ENCODE peak calls at places on chromosome 7, in eight cellular contexts. One of them, this sample, is unnamed. For H3K36me3, the result is how much of the 10 kb centered on the place peaks cover.

GRCh38 chr7:6489612-6490011 is 41.9 kb upstream of the DAGLB start:
- DNase-seq in Peyer's patch: no peak
- DNase-seq in heart right ventricle: no peak
- DNase-seq in transverse colon: no peak
- DNase-seq in CD8-positive, alpha-beta T cell: no peak
- DNase-seq in brain microvascular endothelial cell: no peak
- DNase-seq in cardiac muscle cell: no peak
- DNase-seq in fibroblast of lung: no peak
- DNase-seq in this sample: no peak

GRCh38 chr7:106553446-106553836 is 107.5 kb downstream of the CCDC71L start:
- DNase-seq in fibroblast of lung: no peak
- DNase-seq in cardiac muscle cell: no peak
- DNase-seq in heart right ventricle: no peak
- DNase-seq in CD8-positive, alpha-beta T cell: no peak
- DNase-seq in transverse colon: no peak
- DNase-seq in Peyer's patch: no peak
- DNase-seq in brain microvascular endothelial cell: no peak
- DNase-seq in this sample: no peak

GRCh38 chr7:92010215-92010614 is 69.6 kb downstream of the AKAP9 start:
- DNase-seq in CD8-positive, alpha-beta T cell: no peak
- DNase-seq in Peyer's patch: no peak
- DNase-seq in transverse colon: no peak
- DNase-seq in fibroblast of lung: no peak
- DNase-seq in heart right ventricle: no peak
- DNase-seq in brain microvascular endothelial cell: no peak
- DNase-seq in cardiac muscle cell: no peak
- DNase-seq in this sample: no peak

GRCh38 chr7:158432369-158433270 is 155.0 kb downstream of the PTPRN2 start:
- DNase-seq in transverse colon: peak
- DNase-seq in fibroblast of lung: no peak
- DNase-seq in Peyer's patch: peak
- DNase-seq in heart right ventricle: no peak
- DNase-seq in cardiac muscle cell: no peak
- DNase-seq in CD8-positive, alpha-beta T cell: no peak
- DNase-seq in brain microvascular endothelial cell: peak
- DNase-seq in this sample: no peak

GRCh38 chr7:140899883-140900282 is 24.8 kb downstream of the BRAF start:
- DNase-seq in transverse colon: no peak
- DNase-seq in cardiac muscle cell: peak
- DNase-seq in Peyer's patch: no peak
- DNase-seq in heart right ventricle: no peak
- DNase-seq in brain microvascular endothelial cell: no peak
- DNase-seq in fibroblast of lung: no peak
- DNase-seq in CD8-positive, alpha-beta T cell: no peak
- DNase-seq in this sample: no peak

GRCh38 chr7:88226886-88227516 is 7.2 kb upstream of the SRI start:
- DNase-seq in Peyer's patch: peak
- DNase-seq in heart right ventricle: no peak
- DNase-seq in CD8-positive, alpha-beta T cell: no peak
- DNase-seq in brain microvascular endothelial cell: peak
- DNase-seq in cardiac muscle cell: no peak
- DNase-seq in transverse colon: peak
- DNase-seq in fibroblast of lung: peak
- DNase-seq in this sample: no peak

GRCh38 chr7:77894574-77895091 is 96.1 kb downstream of the PHTF2 start:
- DNase-seq in CD8-positive, alpha-beta T cell: no peak
- DNase-seq in heart right ventricle: no peak
- DNase-seq in Peyer's patch: no peak
- DNase-seq in transverse colon: no peak
- DNase-seq in brain microvascular endothelial cell: no peak
- DNase-seq in cardiac muscle cell: no peak
- DNase-seq in fibroblast of lung: no peak
- DNase-seq in this sample: no peak

GRCh38 chr7:608954-609711 is 89.5 kb upstream of the PDGFA start:
- DNase-seq in Peyer's patch: no peak
- DNase-seq in fibroblast of lung: peak
- DNase-seq in brain microvascular endothelial cell: no peak
- DNase-seq in heart right ventricle: no peak
- DNase-seq in CD8-positive, alpha-beta T cell: no peak
- DNase-seq in transverse colon: no peak
- DNase-seq in cardiac muscle cell: no peak
- DNase-seq in this sample: no peak

GRCh38 chr7:45402480-45403218 is 171.5 kb upstream of the ADCY1 start:
- DNase-seq in fibroblast of lung: peak
- DNase-seq in CD8-positive, alpha-beta T cell: no peak
- DNase-seq in transverse colon: no peak
- DNase-seq in cardiac muscle cell: no peak
- DNase-seq in heart right ventricle: no peak
- DNase-seq in brain microvascular endothelial cell: peak
- DNase-seq in Peyer's patch: no peak
- DNase-seq in this sample: no peak

GRCh38 chr7:15765753-15766152 is 79.3 kb upstream of the MEOX2 start:
- DNase-seq in brain microvascular endothelial cell: no peak
- DNase-seq in heart right ventricle: peak
- DNase-seq in Peyer's patch: no peak
- DNase-seq in cardiac muscle cell: no peak
- DNase-seq in CD8-positive, alpha-beta T cell: no peak
- DNase-seq in transverse colon: no peak
- DNase-seq in fibroblast of lung: no peak
- DNase-seq in this sample: no peak

DNA sequence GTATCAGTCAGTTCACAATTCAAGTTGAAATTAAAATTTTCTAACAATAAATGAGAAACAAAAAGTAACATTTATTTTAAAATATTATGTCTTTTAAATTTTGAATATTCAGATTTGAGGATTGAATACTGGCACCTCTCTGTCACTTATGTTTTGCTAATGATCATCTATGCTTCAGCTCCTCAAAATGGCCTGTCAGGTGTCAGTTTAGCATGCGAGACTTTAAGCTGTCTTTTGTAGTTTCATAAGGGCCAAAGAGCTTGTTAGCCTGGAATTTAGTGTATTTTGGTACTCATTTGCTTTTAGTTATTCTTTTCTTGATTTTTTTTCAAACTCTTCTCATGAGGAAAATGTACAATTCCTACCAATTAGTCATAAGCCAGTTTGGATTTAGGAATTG is 102.0 kb upstream of the RPA3 start:
- DNase-seq in heart right ventricle: no peak
- DNase-seq in transverse colon: no peak
- DNase-seq in fibroblast of lung: no peak
- DNase-seq in Peyer's patch: no peak
- DNase-seq in brain microvascular endothelial cell: no peak
- DNase-seq in cardiac muscle cell: no peak
- DNase-seq in CD8-positive, alpha-beta T cell: no peak
- DNase-seq in this sample: no peak
- H3K4me3 ChIP-seq in heart right ventricle: no peak
- H3K4me3 ChIP-seq in transverse colon: no peak
- H3K4me3 ChIP-seq in fibroblast of lung: no peak
- H3K4me3 ChIP-seq in Peyer's patch: no peak
- H3K4me3 ChIP-seq in brain microvascular endothelial cell: no peak
- H3K4me3 ChIP-seq in cardiac muscle cell: no peak
- H3K4me3 ChIP-seq in CD8-positive, alpha-beta T cell: no peak
- H3K4me3 ChIP-seq in this sample: no peak

DNA sequence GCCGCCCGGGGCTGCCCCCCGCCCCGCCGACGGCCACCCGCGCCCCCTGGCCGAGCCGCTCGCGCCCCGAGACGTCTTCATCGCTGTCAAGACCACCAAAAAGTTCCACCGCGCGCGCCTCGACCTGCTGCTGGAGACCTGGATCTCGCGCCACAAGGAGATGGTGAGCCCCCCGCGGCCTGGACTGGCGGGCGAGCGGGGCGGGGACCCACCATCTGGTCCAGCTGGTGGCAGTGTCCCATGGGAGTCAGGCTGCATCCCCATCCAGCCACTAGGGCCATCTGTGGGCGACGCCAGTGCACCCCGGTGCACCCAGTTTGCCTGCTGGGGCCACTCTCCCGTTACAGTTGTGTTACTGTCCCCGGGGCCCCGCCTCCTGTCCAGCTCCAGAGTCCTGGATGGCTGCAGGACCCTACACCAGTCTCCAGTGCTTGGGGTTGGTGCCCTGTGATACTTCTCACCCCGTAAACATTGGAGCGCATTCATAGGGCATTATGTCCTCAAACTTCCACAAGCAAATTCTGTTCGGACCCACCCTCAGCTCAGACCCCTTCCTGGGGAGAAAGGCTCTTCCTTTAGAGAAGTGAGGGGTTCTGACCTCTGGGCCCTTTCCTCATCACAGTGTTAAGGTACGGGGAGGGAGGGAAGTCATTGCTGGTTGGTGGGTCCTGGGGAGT is 695 bp downstream of the LFNG start:
- DNase-seq in heart right ventricle: no peak
- DNase-seq in cardiac muscle cell: peak
- DNase-seq in transverse colon: peak
- DNase-seq in fibroblast of lung: no peak
- DNase-seq in brain microvascular endothelial cell: no peak
- DNase-seq in Peyer's patch: peak
- DNase-seq in CD8-positive, alpha-beta T cell: no peak
- DNase-seq in this sample: no peak
- TF ChIP-seq CTCF in heart right ventricle: no peak
- TF ChIP-seq CTCF in cardiac muscle cell: no peak
- TF ChIP-seq CTCF in transverse colon: peak
- TF ChIP-seq CTCF in fibroblast of lung: peak
- TF ChIP-seq CTCF in brain microvascular endothelial cell: peak
- TF ChIP-seq CTCF in Peyer's patch: no peak
- TF ChIP-seq CTCF in CD8-positive, alpha-beta T cell: no peak
- TF ChIP-seq CTCF in this sample: no peak

GRCh38 chr7:151069841-151070572 is 10.6 kb downstream of the FASTK start:
- DNase-seq in cardiac muscle cell: no peak
- DNase-seq in heart right ventricle: no peak
- DNase-seq in Peyer's patch: no peak
- DNase-seq in transverse colon: no peak
- DNase-seq in CD8-positive, alpha-beta T cell: no peak
- DNase-seq in brain microvascular endothelial cell: no peak
- DNase-seq in fibroblast of lung: no peak
- DNase-seq in this sample: no peak
- H3K36me3 ChIP-seq in cardiac muscle cell: half or more
- H3K36me3 ChIP-seq in heart right ventricle: under half
- H3K36me3 ChIP-seq in Peyer's patch: half or more
- H3K36me3 ChIP-seq in transverse colon: half or more
- H3K36me3 ChIP-seq in CD8-positive, alpha-beta T cell: under half
- H3K36me3 ChIP-seq in brain microvascular endothelial cell: half or more
- H3K36me3 ChIP-seq in fibroblast of lung: under half
- H3K36me3 ChIP-seq in this sample: half or more

GRCh38 chr7:105102557-105103352 is 88.8 kb downstream of the KMT2E start:
- DNase-seq in CD8-positive, alpha-beta T cell: no peak
- DNase-seq in heart right ventricle: no peak
- DNase-seq in transverse colon: no peak
- DNase-seq in cardiac muscle cell: no peak
- DNase-seq in fibroblast of lung: no peak
- DNase-seq in Peyer's patch: no peak
- DNase-seq in brain microvascular endothelial cell: no peak
- DNase-seq in this sample: no peak

GRCh38 chr7:105096306-105096705 is 82.3 kb downstream of the KMT2E start:
- DNase-seq in fibroblast of lung: no peak
- DNase-seq in brain microvascular endothelial cell: no peak
- DNase-seq in CD8-positive, alpha-beta T cell: no peak
- DNase-seq in Peyer's patch: no peak
- DNase-seq in cardiac muscle cell: no peak
- DNase-seq in heart right ventricle: no peak
- DNase-seq in transverse colon: no peak
- DNase-seq in this sample: no peak

GRCh38 chr7:105097619-105098018 is 83.6 kb downstream of the KMT2E start:
- DNase-seq in CD8-positive, alpha-beta T cell: no peak
- DNase-seq in transverse colon: no peak
- DNase-seq in heart right ventricle: no peak
- DNase-seq in Peyer's patch: no peak
- DNase-seq in cardiac muscle cell: no peak
- DNase-seq in brain microvascular endothelial cell: peak
- DNase-seq in fibroblast of lung: peak
- DNase-seq in this sample: no peak

GRCh38 chr7:105101864-105102263 is 87.9 kb downstream of the KMT2E start:
- DNase-seq in transverse colon: no peak
- DNase-seq in heart right ventricle: no peak
- DNase-seq in Peyer's patch: no peak
- DNase-seq in CD8-positive, alpha-beta T cell: no peak
- DNase-seq in brain microvascular endothelial cell: no peak
- DNase-seq in fibroblast of lung: no peak
- DNase-seq in cardiac muscle cell: no peak
- DNase-seq in this sample: no peak

DNA sequence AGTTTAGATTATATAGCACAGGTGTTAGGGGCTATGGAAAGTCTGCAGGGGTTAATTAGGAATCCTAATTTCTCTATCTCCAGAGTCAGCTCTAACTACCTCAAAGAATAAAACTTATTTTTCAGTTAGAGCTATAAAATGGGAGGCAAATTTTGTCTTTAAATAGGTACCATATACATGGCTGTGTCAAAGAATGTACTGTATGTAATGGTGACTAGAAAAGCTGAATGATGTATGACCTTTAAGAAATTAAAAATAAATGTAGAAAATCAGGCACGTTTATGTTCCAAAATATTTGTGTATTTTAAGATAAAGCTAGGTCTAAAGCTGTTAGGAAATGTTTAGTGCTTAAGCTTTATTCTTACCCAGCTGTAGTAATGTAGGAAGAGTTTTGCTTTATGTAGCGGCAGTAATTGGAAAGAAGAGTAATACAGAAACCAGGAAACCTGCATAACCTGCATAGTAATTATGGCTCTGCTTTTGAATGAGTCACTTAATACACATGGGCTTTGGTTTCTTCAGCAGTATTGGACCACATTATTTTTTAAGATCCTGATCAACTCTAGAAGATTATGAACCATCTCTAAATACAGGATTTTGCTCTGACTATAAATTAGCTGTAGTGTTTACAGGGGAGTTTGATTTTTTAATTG is 85.0 kb downstream of the KMT2E start:
- DNase-seq in CD8-positive, alpha-beta T cell: no peak
- DNase-seq in fibroblast of lung: peak
- DNase-seq in heart right ventricle: no peak
- DNase-seq in transverse colon: no peak
- DNase-seq in Peyer's patch: no peak
- DNase-seq in cardiac muscle cell: no peak
- DNase-seq in brain microvascular endothelial cell: no peak
- DNase-seq in this sample: no peak
- H3K4me3 ChIP-seq in CD8-positive, alpha-beta T cell: no peak
- H3K4me3 ChIP-seq in fibroblast of lung: no peak
- H3K4me3 ChIP-seq in heart right ventricle: no peak
- H3K4me3 ChIP-seq in transverse colon: no peak
- H3K4me3 ChIP-seq in Peyer's patch: no peak
- H3K4me3 ChIP-seq in cardiac muscle cell: no peak
- H3K4me3 ChIP-seq in brain microvascular endothelial cell: no peak
- H3K4me3 ChIP-seq in this sample: no peak

GRCh38 chr7:41287559-41288335 is 415.1 kb downstream of the INHBA start:
- DNase-seq in transverse colon: no peak
- DNase-seq in heart right ventricle: no peak
- DNase-seq in Peyer's patch: no peak
- DNase-seq in fibroblast of lung: no peak
- DNase-seq in CD8-positive, alpha-beta T cell: no peak
- DNase-seq in brain microvascular endothelial cell: no peak
- DNase-seq in cardiac muscle cell: no peak
- DNase-seq in this sample: no peak
- TF ChIP-seq CTCF in transverse colon: no peak
- TF ChIP-seq CTCF in heart right ventricle: no peak
- TF ChIP-seq CTCF in Peyer's patch: no peak
- TF ChIP-seq CTCF in fibroblast of lung: no peak
- TF ChIP-seq CTCF in CD8-positive, alpha-beta T cell: no peak
- TF ChIP-seq CTCF in brain microvascular endothelial cell: no peak
- TF ChIP-seq CTCF in cardiac muscle cell: no peak
- TF ChIP-seq CTCF in this sample: no peak

This sample was measured in ascending aorta.